ENCODE peak calls at places on chromosomes 2 and 18, in seven cellular contexts. C, A, K, V, D, N and P are unnamed samples.
A peak's percentile ranks its signal among the peaks of the same experiment; 100 is the strongest.

GRCh38 chr2:232588680-232589585 is 38.4 kb downstream of the EIF4E2 start:
- DNase-seq in N (peak; percentile 77), V (no peak), C (peak; percentile 56), A (no peak), D (peak; percentile 83), K (peak; percentile 28), P (no peak)

GRCh38 chr18:79393626-79394401 is 1.9 kb upstream of the NFATC1 start:
- DNase-seq in K (no peak), A (peak; percentile 63), V (peak; percentile 89), D (no peak), N (peak; percentile 95), C (peak; percentile 71), P (peak; percentile 95)

GRCh38 chr2:100988630-100989417 is 13.3 kb upstream of the RPL31 start:
- DNase-seq in C (no peak), K (no peak), A (no peak), D (no peak), N (no peak), V (no peak), P (no peak)

GRCh38 chr2:64363848-64364247 is 90.1 kb upstream of the LGALSL start:
- DNase-seq in C (no peak), D (no peak), A (no peak), K (no peak), V (no peak), N (no peak), P (no peak)

GRCh38 chr2:121334581-121335293 is 49.7 kb upstream of the TFCP2L1 start:
- DNase-seq in K (no peak), D (no peak), A (no peak), N (no peak), C (no peak), V (peak; percentile 65), P (peak; percentile 64)

GRCh38 chr2:66478729-66479316 is 43.9 kb downstream of the MEIS1 start:
- DNase-seq in C (no peak), A (no peak), K (no peak), V (no peak), N (no peak), D (no peak), P (no peak)

GRCh38 chr2:159071190-159071915 is 102.9 kb downstream of the TANC1 start:
- DNase-seq in V (no peak), C (no peak), D (no peak), A (no peak), K (no peak), N (peak; percentile 59), P (no peak)

GRCh38 chr2:240733803-240734495 is 42.3 kb downstream of the AQP12A start:
- DNase-seq in N (no peak), C (peak; percentile 38), K (no peak), V (no peak), D (no peak), A (no peak), P (no peak)

GRCh38 chr2:55592130-55592529 is 25.3 kb downstream of the PPP4R3B start:
- DNase-seq in K (no peak), C (no peak), N (no peak), A (no peak), V (no peak), D (no peak), P (no peak)

DNA sequence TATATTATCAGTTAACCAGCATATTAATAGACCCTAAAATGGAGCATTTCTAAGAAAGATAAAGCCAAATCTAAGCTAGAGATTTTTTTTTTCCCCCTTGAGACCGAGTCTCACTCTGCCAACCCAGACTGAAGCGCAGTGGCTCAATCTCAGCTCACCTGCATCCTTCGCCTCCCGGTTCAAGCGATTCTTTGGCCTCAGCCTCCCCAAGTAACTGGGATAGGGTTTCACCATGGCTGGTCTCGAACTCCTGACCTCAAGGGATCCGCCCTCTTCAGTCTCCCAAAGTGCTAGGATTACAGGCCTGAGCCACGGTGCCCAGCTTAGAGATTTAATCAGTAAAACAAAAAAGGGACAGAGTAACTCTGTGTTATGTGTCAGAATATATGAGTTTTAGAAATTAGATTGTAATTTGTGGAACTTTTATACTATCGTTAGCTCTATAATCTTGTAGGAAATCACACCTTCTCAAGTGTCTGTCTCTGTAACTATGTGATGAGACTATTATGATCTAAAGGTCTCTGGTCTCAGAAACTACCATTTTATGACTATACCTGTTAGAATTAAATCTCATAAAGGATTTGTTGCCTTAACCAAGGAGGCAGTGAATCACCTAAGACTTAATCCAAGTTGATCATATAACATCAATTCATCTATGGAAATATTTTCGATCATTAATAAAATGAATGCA is 34.0 kb downstream of the YWHAQ start:
- DNase-seq in V (no peak), N (no peak), C (no peak), D (no peak), K (no peak), A (no peak), P (no peak)
- H3K4me3 ChIP-seq in V (no peak overlapping the region), N (no peak overlapping the region), C (no peak overlapping the region), D (no peak overlapping the region), K (no peak overlapping the region), A (no peak overlapping the region), P (no peak overlapping the region)

GRCh38 chr2:171185165-171185818 is 24.6 kb upstream of the TLK1 start:
- DNase-seq in C (no peak), V (no peak), D (no peak), A (no peak), K (no peak), N (no peak), P (no peak)
- TF ChIP-seq CTCF in C (no peak), V (no peak), D (no peak), A (no peak), K (no peak), N (no peak), P (no peak)

GRCh38 chr2:207503234-207503633 is 26.5 kb upstream of the CREB1 start:
- DNase-seq in K (no peak), D (no peak), C (no peak), N (peak; percentile 82), V (no peak), A (no peak), P (no peak)

GRCh38 chr2:207504513-207505171 is 25.1 kb upstream of the CREB1 start:
- DNase-seq in A (no peak), C (no peak), K (no peak), V (no peak), D (no peak), N (peak; percentile 87), P (no peak)

GRCh38 chr2:207505728-207506127 is 24.0 kb upstream of the CREB1 start:
- DNase-seq in C (peak; percentile 40), D (no peak), N (peak; percentile 83), K (no peak), A (no peak), V (no peak), P (no peak)

GRCh38 chr2:207506426-207506825 is 23.3 kb upstream of the CREB1 start:
- DNase-seq in D (no peak), V (no peak), A (no peak), N (no peak), C (no peak), K (no peak), P (no peak)

GRCh38 chr2:207505180-207505579 is 24.6 kb upstream of the CREB1 start:
- DNase-seq in C (no peak), D (no peak), V (no peak), K (no peak), N (no peak), A (no peak), P (no peak)
- H3K27ac ChIP-seq in C (peak overlapping the region; percentile 69), D (peak overlapping the region; percentile 58), V (peak overlapping the region; percentile 3), K (peak overlapping the region; percentile 96), N (peak overlapping the region; percentile 59), A (peak overlapping the region; percentile 64), P (peak overlapping the region; percentile 74)

GRCh38 chr2:68722712-68723111 is 11.9 kb upstream of the ARHGAP25 start:
- DNase-seq in V (no peak), D (no peak), N (peak; percentile 11), C (no peak), A (no peak), K (no peak), P (no peak)
- H3K4me3 ChIP-seq in V (no peak overlapping the region), D (no peak overlapping the region), N (no peak overlapping the region), C (no peak overlapping the region), A (no peak overlapping the region), K (no peak overlapping the region), P (no peak overlapping the region)

GRCh38 chr18:35917043-35917442 is 55.4 kb upstream of the RMP24 start:
- DNase-seq in C (no peak), A (no peak), N (no peak), V (no peak), D (no peak), K (no peak), P (no peak)
- TF ChIP-seq CTCF in C (no peak), A (no peak), N (peak; percentile 5), V (no peak), D (no peak), K (peak; percentile 73), P (no peak)

DNA sequence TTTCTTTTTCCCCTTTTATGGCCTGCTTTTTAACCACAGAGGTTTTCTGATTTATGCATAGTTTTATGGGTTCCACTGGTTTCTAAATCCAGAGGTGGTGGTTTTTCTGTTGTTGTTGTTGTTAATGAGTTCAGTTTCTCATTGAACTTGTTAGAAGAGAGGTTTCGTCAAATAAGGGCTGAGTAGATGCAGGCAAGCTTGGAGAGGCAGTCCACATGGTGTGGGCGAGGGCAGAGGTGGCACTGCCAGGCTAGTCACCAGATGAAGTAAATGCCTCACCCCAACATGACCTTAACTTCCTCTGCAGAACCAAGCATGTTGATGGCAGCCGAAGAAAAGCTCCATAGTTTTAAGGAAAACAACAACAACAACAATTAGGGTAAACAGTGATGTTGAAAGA is 72.6 kb downstream of the RIF1 start:
- DNase-seq in D (no peak), K (no peak), C (no peak), V (no peak), A (no peak), N (no peak), P (no peak)
- H3K27ac ChIP-seq in D (no peak overlapping the region), K (no peak overlapping the region), C (no peak overlapping the region), V (no peak overlapping the region), A (no peak overlapping the region), N (no peak overlapping the region), P (no peak overlapping the region)

GRCh38 chr2:203022751-203023150 is 8.1 kb downstream of the NBEAL1 start:
- DNase-seq in V (no peak), A (no peak), D (no peak), C (no peak), N (peak; percentile 21), K (no peak), P (no peak)
- H3K4me3 ChIP-seq in V (no peak overlapping the region), A (peak overlapping the region; percentile 83), D (no peak overlapping the region), C (no peak overlapping the region), N (no peak overlapping the region), K (no peak overlapping the region), P (peak overlapping the region; percentile 29)

GRCh38 chr2:127107622-127107999 is 657 bp upstream of the BIN1 start:
- DNase-seq in D (no peak), V (no peak), N (peak; percentile 37), C (peak; percentile 63), A (no peak), K (no peak), P (no peak)
- TF ChIP-seq CTCF in D (no peak), V (no peak), N (peak; percentile 14), C (no peak), A (no peak), K (no peak), P (no peak)

GRCh38 chr2:173914055-173914922 is 50.9 kb downstream of the SP3 start:
- DNase-seq in C (no peak), A (no peak), N (no peak), V (no peak), K (no peak), D (no peak), P (no peak)

GRCh38 chr2:173906626-173907025 is 58.5 kb downstream of the SP3 start:
- DNase-seq in K (no peak), V (no peak), N (no peak), D (no peak), C (no peak), A (no peak), P (no peak)

GRCh38 chr2:173909846-173910245 is 55.3 kb downstream of the SP3 start:
- DNase-seq in K (no peak), A (no peak), N (no peak), D (no peak), V (no peak), C (no peak), P (no peak)
- H3K27ac ChIP-seq in K (no peak overlapping the region), A (no peak overlapping the region), N (no peak overlapping the region), D (no peak overlapping the region), V (no peak overlapping the region), C (no peak overlapping the region), P (no peak overlapping the region)